ENCODE peak calls at places on chromosomes 4 and X, in six cellular contexts. One of them, this sample, is unnamed.

GRCh38 chr4:2850966-2851782 is 7.5 kb downstream of the ADD1 start:
- DNase-seq in H9: no peak
- DNase-seq in IMR-90: peak
- DNase-seq in neuronal stem cell: no peak
- DNase-seq in trophoblast cell: no peak
- DNase-seq in H1: no peak
- DNase-seq in this sample: no peak

GRCh38 chr4:154877110-154877760 is 96.2 kb downstream of the RBM46 start:
- DNase-seq in IMR-90: peak
- DNase-seq in trophoblast cell: no peak
- DNase-seq in H1: no peak
- DNase-seq in neuronal stem cell: no peak
- DNase-seq in H9: no peak
- DNase-seq in this sample: no peak

GRCh38 chrX:7316887-7317286 is 168.9 kb upstream of the PUDP start:
- DNase-seq in H1: no peak
- DNase-seq in neuronal stem cell: no peak
- DNase-seq in trophoblast cell: peak
- DNase-seq in H9: no peak
- DNase-seq in IMR-90: peak
- DNase-seq in this sample: peak

GRCh38 chr4:108454227-108454626 is 166.1 kb upstream of the RPL34 start:
- DNase-seq in H1: no peak
- DNase-seq in trophoblast cell: no peak
- DNase-seq in IMR-90: no peak
- DNase-seq in neuronal stem cell: no peak
- DNase-seq in H9: no peak
- DNase-seq in this sample: no peak

GRCh38 chr4:66430856-66431255 is 760.6 kb upstream of the EPHA5 start:
- DNase-seq in IMR-90: peak
- DNase-seq in H1: peak
- DNase-seq in neuronal stem cell: peak
- DNase-seq in H9: no peak
- DNase-seq in trophoblast cell: no peak
- DNase-seq in this sample: peak

GRCh38 chr4:21848001-21848400 is 100.6 kb downstream of the KCNIP4 start:
- DNase-seq in neuronal stem cell: no peak
- DNase-seq in H9: no peak
- DNase-seq in trophoblast cell: no peak
- DNase-seq in IMR-90: no peak
- DNase-seq in H1: no peak
- DNase-seq in this sample: no peak

GRCh38 chr4:109233585-109233984 is 68.9 kb downstream of the COL25A1 start:
- DNase-seq in H1: no peak
- DNase-seq in H9: no peak
- DNase-seq in IMR-90: no peak
- DNase-seq in neuronal stem cell: no peak
- DNase-seq in trophoblast cell: no peak
- DNase-seq in this sample: peak

GRCh38 chrX:57918750-57919436 is 8.6 kb upstream of the ZXDA start:
- DNase-seq in H9: no peak
- DNase-seq in trophoblast cell: peak
- DNase-seq in H1: no peak
- DNase-seq in IMR-90: peak
- DNase-seq in neuronal stem cell: no peak
- DNase-seq in this sample: peak

GRCh38 chr4:6582889-6583504 is 8.0 kb downstream of the MAN2B2 start:
- DNase-seq in IMR-90: peak
- DNase-seq in neuronal stem cell: no peak
- DNase-seq in trophoblast cell: peak
- DNase-seq in H9: no peak
- DNase-seq in H1: no peak
- DNase-seq in this sample: peak

GRCh38 chr4:129167640-129168260 is 71.8 kb downstream of the C4orf33 start:
- DNase-seq in H9: peak
- DNase-seq in neuronal stem cell: peak
- DNase-seq in H1: no peak
- DNase-seq in trophoblast cell: peak
- DNase-seq in IMR-90: peak
- DNase-seq in this sample: no peak

GRCh38 chrX:106300656-106301055 is 132.6 kb downstream of the PWWP3B start:
- DNase-seq in H9: no peak
- DNase-seq in H1: no peak
- DNase-seq in trophoblast cell: peak
- DNase-seq in IMR-90: no peak
- DNase-seq in neuronal stem cell: no peak
- DNase-seq in this sample: no peak

GRCh38 chrX:86014421-86014820 is 32.9 kb downstream of the CHM start:
- DNase-seq in H9: no peak
- DNase-seq in neuronal stem cell: no peak
- DNase-seq in H1: no peak
- DNase-seq in IMR-90: no peak
- DNase-seq in trophoblast cell: no peak
- DNase-seq in this sample: no peak

GRCh38 chrX:135484636-135485289 is 35.7 kb upstream of the INTS6L start:
- DNase-seq in H9: no peak
- DNase-seq in trophoblast cell: peak
- DNase-seq in IMR-90: peak
- DNase-seq in H1: no peak
- DNase-seq in neuronal stem cell: no peak
- DNase-seq in this sample: peak

GRCh38 chrX:23783569-23784486 is 855 bp downstream of the SAT1 start:
- DNase-seq in neuronal stem cell: no peak
- DNase-seq in IMR-90: no peak
- DNase-seq in H9: no peak
- DNase-seq in trophoblast cell: no peak
- DNase-seq in H1: no peak
- DNase-seq in this sample: no peak

GRCh38 chrX:139691493-139691842 is 16.5 kb downstream of the MCF2 start:
- DNase-seq in H1: no peak
- DNase-seq in IMR-90: no peak
- DNase-seq in H9: peak
- DNase-seq in neuronal stem cell: no peak
- DNase-seq in trophoblast cell: no peak
- DNase-seq in this sample: no peak

DNA sequence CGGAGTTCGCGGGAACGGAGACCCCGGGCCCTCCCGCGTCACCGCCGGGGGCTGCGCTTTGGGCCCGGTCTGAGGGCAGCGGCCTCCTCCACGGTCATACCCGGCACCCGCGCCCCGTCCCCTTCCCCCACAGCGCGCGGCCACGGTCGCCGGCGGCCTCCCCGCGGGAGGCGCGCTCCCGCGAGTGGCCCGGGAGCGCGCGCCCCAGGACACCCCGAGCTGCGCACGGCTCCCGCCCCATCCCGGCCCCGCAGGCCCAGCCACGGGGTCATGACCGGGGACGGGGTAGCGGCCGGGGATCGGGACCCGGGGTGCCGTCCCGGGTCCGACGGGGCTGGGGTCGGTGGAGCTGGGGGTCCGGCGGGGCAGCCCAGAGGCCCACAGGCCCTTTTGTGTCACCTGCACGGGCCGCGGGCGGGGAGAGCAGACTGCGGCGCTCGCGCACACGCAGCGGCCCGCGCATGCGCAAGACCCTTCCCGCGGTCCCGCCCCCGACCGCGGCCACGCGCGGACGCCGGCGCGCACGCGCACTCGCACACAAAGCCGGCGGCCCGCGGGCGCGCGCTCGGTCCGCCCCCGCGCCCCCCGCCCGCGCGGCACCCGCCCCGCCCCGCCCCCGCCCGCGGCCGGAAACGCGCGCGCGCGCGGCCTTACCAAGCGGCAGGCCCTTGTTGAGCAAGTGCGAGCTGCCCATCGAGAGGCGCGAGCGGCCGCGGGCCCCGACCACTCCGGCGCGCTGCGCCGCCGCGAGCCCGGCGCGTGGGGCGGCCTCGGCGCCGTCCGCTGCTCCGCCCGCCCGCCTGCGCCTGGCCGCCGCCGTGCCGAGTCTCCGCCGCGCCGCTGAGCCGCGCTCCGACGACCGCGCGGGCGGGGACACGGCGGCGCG is at the start of gene CTBP1:
- DNase-seq in IMR-90: peak
- DNase-seq in trophoblast cell: peak
- DNase-seq in H9: peak
- DNase-seq in H1: no peak
- DNase-seq in neuronal stem cell: peak
- DNase-seq in this sample: peak
- H2AK5ac ChIP-seq in IMR-90: peak
- H2AK5ac ChIP-seq in trophoblast cell: peak
- H2AK5ac ChIP-seq in H9: no peak
- H2AK5ac ChIP-seq in H1: no peak
- H2AK5ac ChIP-seq in neuronal stem cell: peak
- H2AK5ac ChIP-seq in this sample: no peak

GRCh38 chr4:25313194-25313895 is 771 bp downstream of the ZCCHC4 start:
- DNase-seq in H1: no peak
- DNase-seq in H9: no peak
- DNase-seq in neuronal stem cell: no peak
- DNase-seq in trophoblast cell: peak
- DNase-seq in IMR-90: no peak
- DNase-seq in this sample: no peak
- H2AFZ ChIP-seq in H1: peak
- H2AFZ ChIP-seq in H9: peak
- H2AFZ ChIP-seq in neuronal stem cell: peak
- H2AFZ ChIP-seq in trophoblast cell: peak
- H2AFZ ChIP-seq in IMR-90: peak
- H2AFZ ChIP-seq in this sample: peak

GRCh38 chr4:163166041-163166579 is 580 bp downstream of the NAF1 start:
- DNase-seq in H9: peak
- DNase-seq in H1: no peak
- DNase-seq in IMR-90: peak
- DNase-seq in trophoblast cell: peak
- DNase-seq in neuronal stem cell: peak
- DNase-seq in this sample: peak
- H3K18ac ChIP-seq in H9: peak
- H3K18ac ChIP-seq in H1: peak
- H3K18ac ChIP-seq in IMR-90: peak
- H3K18ac ChIP-seq in trophoblast cell: no peak
- H3K18ac ChIP-seq in neuronal stem cell: peak
- H3K18ac ChIP-seq in this sample: peak

DNA sequence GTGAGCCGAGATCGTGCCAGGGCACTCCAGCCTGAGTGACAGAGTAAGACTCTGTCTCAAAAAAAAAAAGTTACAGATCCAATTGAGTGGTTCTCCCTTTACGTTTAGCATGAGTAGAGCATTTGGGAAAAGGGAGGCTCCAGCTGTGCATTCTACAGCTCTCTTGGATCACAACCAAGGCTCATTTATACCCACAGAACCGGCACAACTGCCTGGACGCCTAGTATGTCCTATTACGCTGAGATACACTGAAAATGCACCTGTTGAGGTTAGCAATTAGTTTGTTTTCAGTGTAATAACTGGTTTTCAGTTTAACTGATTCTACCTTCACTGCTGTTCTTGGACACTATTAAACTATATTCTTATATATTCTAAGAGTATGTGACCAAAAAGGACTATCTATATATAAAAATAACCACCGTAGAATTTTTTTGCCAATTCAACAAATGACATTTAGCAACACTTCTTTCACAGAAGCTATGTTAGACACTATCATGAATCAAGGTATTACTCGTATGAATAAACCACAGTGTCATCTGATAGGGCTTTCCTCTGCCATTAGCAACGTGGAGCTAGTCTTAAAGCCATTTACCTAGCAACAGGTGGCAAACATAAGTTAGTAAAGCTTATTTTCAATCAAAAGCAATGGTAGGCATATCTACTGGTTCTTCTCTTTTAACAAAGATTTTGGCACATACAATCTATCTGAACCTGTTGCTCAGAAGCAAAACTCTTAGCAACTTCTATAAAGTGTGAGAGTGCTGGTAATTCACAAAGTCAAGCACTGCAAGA is 3.6 kb downstream of the OTUD4 start:
- DNase-seq in H9: no peak
- DNase-seq in H1: no peak
- DNase-seq in IMR-90: peak
- DNase-seq in neuronal stem cell: no peak
- DNase-seq in trophoblast cell: no peak
- DNase-seq in this sample: peak
- H2AK5ac ChIP-seq in H9: no peak
- H2AK5ac ChIP-seq in H1: no peak
- H2AK5ac ChIP-seq in IMR-90: no peak
- H2AK5ac ChIP-seq in neuronal stem cell: no peak
- H2AK5ac ChIP-seq in trophoblast cell: no peak
- H2AK5ac ChIP-seq in this sample: no peak

GRCh38 chr4:183770900-183771299 is 111.8 kb downstream of the TRAPPC11 start:
- DNase-seq in neuronal stem cell: no peak
- DNase-seq in trophoblast cell: no peak
- DNase-seq in IMR-90: no peak
- DNase-seq in H9: no peak
- DNase-seq in H1: no peak
- DNase-seq in this sample: no peak
- H2AFZ ChIP-seq in neuronal stem cell: no peak
- H2AFZ ChIP-seq in trophoblast cell: no peak
- H2AFZ ChIP-seq in IMR-90: no peak
- H2AFZ ChIP-seq in H9: no peak
- H2AFZ ChIP-seq in H1: peak
- H2AFZ ChIP-seq in this sample: no peak

This sample was measured in mesenchymal stem cell.